ENCODE peak calls at places on chromosomes 5 and 9, in ten cellular contexts. E is RCC 7860; P is stimulated activated CD8-positive, alpha-beta memory T cell treated with anti-CD3 and anti-CD28 coated beads, Interleukin-15, amount 100 ng/mL, for 1 hour; C is stimulated activated CD4-positive, alpha-beta T cell treated with anti-CD3 and anti-CD28 coated beads, Interleukin-1b, Interleukin-23, amount 100 ng/mL, for 24 hours; X is NCI-H1105; G is NCI-H1694 treated with DMSO at 0.1 percent for 48 hours; M is psoas muscle; V is amygdala; W is HuH-7; J is OCI-LY7. U is an unnamed sample.

GRCh38 chr5:96507128-96507527 is 74.1 kb upstream of the PCSK1 start:
- DNase-seq in E (no peak), P (no peak), C (no peak), X (no peak), G (no peak), M (no peak), V (no peak), W (no peak), J (no peak), U (no peak)

GRCh38 chr9:99562263-99562565 is 259.5 kb upstream of the NR4A3 start:
- DNase-seq in E (no peak), P (no peak), C (no peak), X (no peak), G (no peak), M (no peak), V (no peak), W (no peak), J (no peak), U (no peak)

GRCh38 chr9:38144421-38144820 is 75.4 kb upstream of the SHB start:
- DNase-seq in E (peak; percentile 83), P (no peak), C (no peak), X (no peak), G (no peak), M (no peak), V (no peak), W (no peak), J (no peak), U (no peak)

GRCh38 chr5:139985733-139986132 is 57.4 kb downstream of the NRG2 start:
- DNase-seq in E (peak; percentile 94), P (no peak), C (no peak), X (no peak), G (no peak), M (no peak), V (no peak), W (no peak), J (no peak), U (peak; percentile 52)

GRCh38 chr9:15222313-15222712 is 84.7 kb downstream of the TTC39B start:
- DNase-seq in E (no peak), P (no peak), C (no peak), X (no peak), G (no peak), M (no peak), V (no peak), W (no peak), J (no peak), U (no peak)

GRCh38 chr9:137607141-137607857 is 1.8 kb downstream of the ARRDC1 start:
- DNase-seq in E (no peak), P (no peak), C (no peak), X (no peak), G (no peak), M (no peak), V (no peak), W (peak; percentile 25), J (no peak), U (no peak)

GRCh38 chr9:89825648-89826047 is 220.8 kb downstream of the GADD45G start:
- DNase-seq in E (no peak), P (no peak), C (no peak), X (no peak), G (no peak), M (no peak), V (no peak), W (no peak), J (no peak), U (no peak)

GRCh38 chr5:122704247-122705036 is 70.4 kb upstream of the SNX2 start:
- DNase-seq in E (peak; percentile 38), P (no peak), C (no peak), X (no peak), G (peak; percentile 38), M (no peak), V (no peak), W (peak; percentile 18), J (peak; percentile 57), U (peak; percentile 70)

GRCh38 chr5:12865529-12865928 is 961.3 kb upstream of the CTNND2 start:
- DNase-seq in E (no peak), P (no peak), C (no peak), X (no peak), G (no peak), M (no peak), V (no peak), W (no peak), J (no peak), U (no peak)

GRCh38 chr5:36573441-36573840 is 33.0 kb upstream of the SLC1A3 start:
- DNase-seq in E (peak; percentile 85), P (no peak), C (no peak), X (no peak), G (no peak), M (no peak), V (no peak), W (no peak), J (no peak), U (no peak)

GRCh38 chr9:113220467-113221002 is 542 bp downstream of the FKBP15 start:
- DNase-seq in E (no peak), P (no peak), C (no peak), X (no peak), G (no peak), M (no peak), V (no peak), W (no peak), J (peak; percentile 25), U (no peak)

GRCh38 chr9:23431459-23431858 is 394.6 kb downstream of the ELAVL2 start:
- DNase-seq in E (no peak), P (no peak), C (no peak), X (no peak), G (no peak), M (no peak), V (no peak), W (no peak), J (no peak), U (no peak)